ENCODE peak calls at places on chromosomes 4 and X, in nine cellular contexts. G, F, S, C, Y, M, Q, I and H are unnamed samples.

GRCh38 chr4:84176061-84176460 is 323.0 kb downstream of the NKX6-1 start:
- DNase-seq in Q (no peak), Y (no peak), C (no peak), M (no peak), G (no peak), I (no peak), F (no peak), S (no peak), H (no peak)

GRCh38 chr4:150366487-150366999 is 215.4 kb upstream of the MAB21L2 start:
- DNase-seq in I (no peak), Y (no peak), Q (no peak), S (no peak), F (no peak), G (no peak), C (no peak), M (peak; percentile 77), H (no peak)

GRCh38 chr4:56870927-56871326 is 36.8 kb upstream of the REST start:
- DNase-seq in C (no peak), Q (no peak), S (no peak), G (no peak), F (no peak), I (no peak), M (peak; percentile 9), Y (no peak), H (no peak)

GRCh38 chr4:163251204-163251603 is 81.2 kb downstream of the NPY1R start:
- DNase-seq in C (no peak), F (peak; percentile 13), I (no peak), Q (no peak), G (no peak), M (peak; percentile 60), Y (no peak), S (no peak), H (no peak)

GRCh38 chr4:183362036-183362435 is 39.8 kb upstream of the CLDN24 start:
- DNase-seq in M (no peak), Y (no peak), I (no peak), C (no peak), Q (no peak), S (no peak), G (no peak), F (no peak), H (no peak)

GRCh38 chr4:159105761-159106243 is 2.9 kb downstream of the RAPGEF2 start:
- DNase-seq in M (peak; percentile 21), G (no peak), S (no peak), Q (no peak), Y (peak; percentile 96), C (no peak), I (no peak), F (no peak), H (no peak)

GRCh38 chr4:150337709-150338108 is 244.2 kb upstream of the MAB21L2 start:
- DNase-seq in M (peak; percentile 44), S (no peak), Y (no peak), G (no peak), C (no peak), I (no peak), Q (no peak), F (no peak), H (no peak)

GRCh38 chr4:48635310-48635709 is 144.8 kb downstream of the FRYL start:
- DNase-seq in M (no peak), F (peak; percentile 38), G (no peak), C (no peak), Y (peak; percentile 59), S (no peak), Q (peak; percentile 50), I (no peak), H (no peak)

GRCh38 chrX:24221872-24222271 is 72.3 kb downstream of the ZFX start:
- DNase-seq in F (no peak), I (no peak), Q (no peak), S (no peak), C (no peak), G (no peak), Y (no peak), M (no peak), H (no peak)

GRCh38 chr4:144710526-144710912 is 64.6 kb downstream of the HHIP start:
- DNase-seq in Y (no peak), F (no peak), G (no peak), I (no peak), Q (no peak), C (no peak), M (no peak), S (no peak), H (no peak)

GRCh38 chrX:110402091-110402854 is 43.6 kb downstream of the RTL9 start:
- DNase-seq in M (peak; percentile 33), C (no peak), S (no peak), Y (no peak), F (no peak), Q (no peak), G (no peak), I (peak; percentile 59), H (no peak)

GRCh38 chrX:138917781-138918180 is 206.3 kb upstream of the FGF13 start:
- DNase-seq in C (no peak), I (no peak), S (no peak), F (no peak), M (no peak), Q (no peak), Y (no peak), G (no peak), H (no peak)

GRCh38 chr4:110977554-110977953 is 354.7 kb upstream of the PITX2 start:
- DNase-seq in I (no peak), F (no peak), Y (no peak), M (no peak), S (no peak), Q (no peak), C (no peak), G (no peak), H (no peak)

GRCh38 chrX:25523574-25523973 is 507.8 kb upstream of the ARX start:
- DNase-seq in F (peak; percentile 6), M (peak; percentile 62), Y (peak; percentile 82), S (no peak), C (no peak), I (no peak), Q (no peak), G (no peak), H (no peak)

GRCh38 chrX:123215397-123216089 is 31.5 kb downstream of the GRIA3 start:
- DNase-seq in I (no peak), G (no peak), C (no peak), S (no peak), Q (no peak), F (no peak), M (no peak), Y (no peak), H (no peak)

GRCh38 chr4:181911420-181911819 is 331.8 kb upstream of the TENM3 start:
- DNase-seq in Q (no peak), I (no peak), C (no peak), Y (no peak), S (no peak), G (no peak), F (no peak), M (no peak), H (no peak)

GRCh38 chr4:7342581-7343352 is 92.0 kb downstream of the PSAPL1 start:
- DNase-seq in M (no peak), S (no peak), Y (no peak), G (peak; percentile 73), I (no peak), C (no peak), Q (no peak), F (no peak), H (no peak)

GRCh38 chrX:54808109-54808604 is 612 bp downstream of the MAGED2 start:
- DNase-seq in I (no peak), M (peak; percentile 79), C (peak; percentile 51), Q (no peak), Y (peak; percentile 58), G (peak; percentile 89), F (peak; percentile 6), S (peak; percentile 58), H (no peak)

GRCh38 chr4:157634057-157634456 is 413.5 kb downstream of the GRIA2 start:
- DNase-seq in M (no peak), Q (no peak), S (no peak), G (no peak), C (no peak), F (no peak), Y (no peak), I (no peak), H (no peak)

GRCh38 chrX:148501121-148502066 is 977 bp downstream of the AFF2 start:
- DNase-seq in M (peak; percentile 72), C (peak; percentile 75), F (no peak), S (no peak), G (peak; percentile 81), I (no peak), Y (no peak), Q (no peak), H (no peak)

DNA sequence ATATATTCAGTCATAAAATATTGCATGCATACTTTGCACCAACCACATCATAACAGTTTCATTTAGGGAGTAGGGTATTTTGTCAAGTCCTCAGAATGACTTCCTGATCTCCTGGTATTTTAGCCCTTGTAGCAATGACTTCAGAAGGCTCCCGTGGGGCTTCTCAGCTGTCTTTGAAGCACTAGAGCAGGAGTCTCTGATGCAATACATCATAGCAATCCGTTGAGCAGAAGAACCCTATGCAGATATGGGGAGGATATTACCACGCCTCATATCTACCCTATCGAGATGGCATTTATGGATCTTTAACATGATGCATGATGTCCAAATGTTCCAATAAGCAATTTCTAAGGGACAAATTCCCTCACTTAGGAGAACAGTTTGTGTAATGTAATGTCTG is 373.7 kb upstream of the FTHL17 start:
- DNase-seq in M (no peak), C (no peak), F (no peak), I (no peak), Y (no peak), Q (no peak), G (no peak), S (no peak), H (no peak)
- H3K27ac ChIP-seq in M (no peak overlapping the region), C (no peak overlapping the region), F (no peak overlapping the region), I (no peak overlapping the region), Y (no peak overlapping the region), Q (no peak overlapping the region), G (no peak overlapping the region), S (no peak overlapping the region), H (no peak overlapping the region)

GRCh38 chr4:5796976-5797375 is 86.0 kb downstream of the EVC start:
- DNase-seq in I (no peak), G (peak; percentile 54), M (no peak), Y (no peak), C (peak; percentile 71), S (no peak), F (no peak), Q (no peak), H (no peak)
- TF ChIP-seq POLR2AphosphoS5 in I (no peak), G (no peak), M (no peak), Y (no peak), C (no peak), S (no peak), F (no peak), Q (no peak), H (no peak)

DNA sequence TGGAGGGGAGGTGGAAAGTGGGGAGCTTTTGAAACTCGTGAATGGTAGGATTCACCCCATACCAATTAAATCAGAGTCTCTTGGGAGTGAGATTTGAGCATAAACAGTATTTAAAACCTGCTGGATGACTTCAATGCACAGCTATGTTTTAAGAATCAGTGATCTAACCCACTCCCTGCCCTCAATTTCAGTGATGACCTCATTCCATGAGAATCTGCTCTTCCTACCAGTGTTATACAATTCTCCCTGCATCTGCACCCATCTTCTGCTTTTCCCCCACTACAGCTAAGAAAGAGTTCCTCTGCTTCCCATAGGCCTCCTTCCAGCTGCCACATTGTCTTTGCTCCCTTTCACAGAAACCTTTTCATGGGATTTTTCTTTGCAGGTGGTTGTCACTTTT is 18.3 kb upstream of the H2AZ1 start:
- DNase-seq in C (no peak), G (no peak), Q (no peak), S (no peak), I (no peak), F (no peak), M (peak; percentile 4), Y (no peak), H (no peak)
- H3K27ac ChIP-seq in C (no peak overlapping the region), G (no peak overlapping the region), Q (no peak overlapping the region), S (no peak overlapping the region), I (no peak overlapping the region), F (no peak overlapping the region), M (no peak overlapping the region), Y (no peak overlapping the region), H (no peak overlapping the region)

GRCh38 chr4:77994194-77994721 is 62.9 kb upstream of the FRAS1 start:
- DNase-seq in S (no peak), G (no peak), Y (peak; percentile 69), C (no peak), M (peak; percentile 96), I (no peak), Q (no peak), F (peak; percentile 71), H (no peak)
- TF ChIP-seq POLR2AphosphoS5 in S (no peak), G (no peak), Y (no peak), C (no peak), M (no peak), I (no peak), Q (no peak), F (no peak), H (no peak)